ENCODE peak calls at places on chromosomes 2 and 18, in eight cellular contexts. V is prostate gland, L is upper lobe of left lung, E is stomach, R is right lobe of liver, D is Peyer's patch, Y is left lung, B is HL-60. W is an unnamed sample.
A peak's percentile ranks its signal among the peaks of the same experiment; 100 is the strongest.

GRCh38 chr18:22108674-22109073 is 60.7 kb upstream of the GATA6 start:
- DNase-seq in L (no peak), Y (no peak), B (no peak), V (no peak), R (no peak), E (peak; percentile 35), D (no peak), W (no peak)

GRCh38 chr2:158006961-158007664 is 94.6 kb upstream of the UPP2 start:
- DNase-seq in R (no peak), E (no peak), B (no peak), D (no peak), V (no peak), L (peak; percentile 73), Y (no peak), W (no peak)

GRCh38 chr2:224438726-224439125 is 36.8 kb upstream of the FAM124B start:
- DNase-seq in R (no peak), E (no peak), D (no peak), V (no peak), L (no peak), Y (no peak), B (no peak), W (no peak)

GRCh38 chr2:96510931-96511595 is 5.9 kb upstream of the NEURL3 start:
- DNase-seq in L (no peak), B (no peak), D (no peak), R (no peak), E (no peak), Y (no peak), V (no peak), W (no peak)

GRCh38 chr18:5534845-5535244 is 9.0 kb downstream of the EPB41L3 start:
- DNase-seq in L (no peak), B (no peak), R (no peak), Y (no peak), V (no peak), E (no peak), D (no peak), W (no peak)

GRCh38 chr2:225998125-225998524 is 598.6 kb downstream of the NYAP2 start:
- DNase-seq in D (no peak), V (no peak), Y (no peak), L (no peak), R (no peak), B (no peak), E (no peak), W (no peak)

GRCh38 chr2:15561574-15562344 is 625 bp upstream of the NBAS start:
- DNase-seq in B (no peak), R (no peak), D (peak; percentile 20), E (no peak), L (no peak), Y (no peak), V (peak; percentile 19), W (no peak)

GRCh38 chr18:48536516-48536915 is 2.3 kb upstream of the CTIF start:
- DNase-seq in L (no peak), V (no peak), B (no peak), E (no peak), R (no peak), Y (no peak), D (no peak), W (no peak)

GRCh38 chr18:23828426-23828825 is 139.2 kb downstream of the LAMA3 start:
- DNase-seq in L (peak; percentile 34), D (no peak), E (no peak), V (no peak), Y (no peak), B (peak; percentile 85), R (no peak), W (no peak)

GRCh38 chr18:63788447-63789096 is 13.4 kb downstream of the SERPINB7 start:
- DNase-seq in R (no peak), V (no peak), E (peak; percentile 27), Y (no peak), D (no peak), L (peak; percentile 49), B (peak; percentile 47), W (peak; percentile 86)

GRCh38 chr2:97834610-97835009 is 121.2 kb downstream of the ZAP70 start:
- DNase-seq in B (no peak), D (no peak), Y (no peak), R (no peak), L (no peak), E (no peak), V (no peak), W (no peak)

GRCh38 chr2:119545076-119545475 is 827 bp downstream of the CFAP221 start:
- DNase-seq in D (no peak), V (no peak), L (no peak), E (no peak), Y (no peak), B (no peak), R (no peak), W (no peak)

GRCh38 chr18:79530821-79531220 is 135.1 kb downstream of the NFATC1 start:
- DNase-seq in R (peak; percentile 40), V (no peak), Y (no peak), L (no peak), E (no peak), D (no peak), B (no peak), W (peak; percentile 28)

GRCh38 chr2:145006957-145007672 is 487.2 kb upstream of the ZEB2 start:
- DNase-seq in Y (no peak), B (no peak), V (no peak), R (no peak), E (no peak), D (no peak), L (no peak), W (peak; percentile 79)

GRCh38 chr2:42504364-42505230 is 10.8 kb upstream of the KCNG3 start:
- DNase-seq in E (no peak), D (no peak), Y (no peak), V (no peak), B (no peak), L (no peak), R (no peak), W (no peak)

DNA sequence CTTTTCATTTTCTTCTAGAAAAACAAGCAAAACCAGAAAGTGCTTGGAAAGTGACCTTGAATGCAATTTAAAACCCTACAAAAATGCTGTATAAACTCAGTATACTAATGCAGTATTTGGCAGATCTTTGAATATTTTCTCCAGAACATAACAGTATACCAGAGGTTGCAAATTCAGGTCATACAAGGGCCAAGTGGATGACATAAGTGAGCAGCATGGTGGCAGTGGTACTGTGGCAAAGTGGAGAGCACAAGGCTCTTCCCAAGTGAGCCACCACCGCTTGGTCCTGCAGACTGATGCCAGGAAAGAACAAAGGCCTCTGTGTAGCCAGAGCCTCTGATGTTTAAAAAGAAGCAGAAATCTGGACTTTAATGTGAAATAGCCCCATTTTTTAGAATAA is 33.1 kb downstream of the METTL4 start:
- DNase-seq in E (no peak), Y (no peak), V (no peak), B (no peak), R (no peak), D (no peak), L (no peak), W (no peak)
- H3K27ac ChIP-seq in E (no peak overlapping the region), Y (no peak overlapping the region), V (no peak overlapping the region), B (no peak overlapping the region), R (no peak overlapping the region), D (no peak overlapping the region), L (no peak overlapping the region), W (no peak overlapping the region)

DNA sequence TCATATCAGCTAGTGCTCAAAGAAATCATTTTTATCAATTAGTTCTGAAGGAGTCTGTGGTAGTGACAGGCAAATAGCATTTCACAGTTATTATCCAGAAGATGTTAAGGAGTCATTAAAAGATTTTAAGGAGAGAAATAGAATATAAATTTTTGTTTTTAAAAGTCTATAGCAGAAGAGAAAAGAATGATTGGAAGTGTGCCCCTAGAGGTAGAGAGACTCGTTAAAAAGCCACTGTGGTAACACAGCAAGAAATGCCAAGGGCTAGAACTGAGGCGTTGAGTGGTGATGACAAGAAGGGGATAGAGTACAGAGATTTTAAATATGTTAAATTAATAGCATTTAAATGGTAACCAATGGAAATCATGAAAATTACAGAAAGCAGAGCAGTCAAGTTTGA is 78.3 kb downstream of the VWC2L start:
- DNase-seq in Y (no peak), R (no peak), V (no peak), D (no peak), L (no peak), E (no peak), B (no peak), W (no peak)
- TF ChIP-seq CTCF in Y (no peak), R (no peak), V (no peak), D (no peak), L (no peak), E (no peak), B (no peak), W (peak; percentile 11)

GRCh38 chr2:36831185-36831584 is 134.7 kb downstream of the VIT start:
- DNase-seq in Y (no peak), D (no peak), B (no peak), R (no peak), V (no peak), L (no peak), E (no peak), W (no peak)

GRCh38 chr2:36834721-36835120 is 131.6 kb downstream of the STRN start:
- DNase-seq in V (no peak), D (no peak), E (no peak), Y (no peak), R (no peak), B (no peak), L (no peak), W (no peak)

GRCh38 chr2:36834203-36834602 is 132.1 kb downstream of the STRN start:
- DNase-seq in R (no peak), B (no peak), L (no peak), D (no peak), E (no peak), V (no peak), Y (no peak), W (no peak)

GRCh38 chr2:36839976-36840617 is 126.2 kb downstream of the STRN start:
- DNase-seq in E (no peak), Y (no peak), D (no peak), V (no peak), R (no peak), B (no peak), L (no peak), W (no peak)

GRCh38 chr2:36835125-36835524 is 131.2 kb downstream of the STRN start:
- DNase-seq in Y (no peak), L (no peak), E (no peak), V (no peak), R (no peak), B (no peak), D (no peak), W (no peak)
- H3K4me3 ChIP-seq in Y (no peak overlapping the region), L (no peak overlapping the region), E (no peak overlapping the region), V (no peak overlapping the region), R (no peak overlapping the region), B (no peak overlapping the region), D (no peak overlapping the region), W (no peak overlapping the region)

DNA sequence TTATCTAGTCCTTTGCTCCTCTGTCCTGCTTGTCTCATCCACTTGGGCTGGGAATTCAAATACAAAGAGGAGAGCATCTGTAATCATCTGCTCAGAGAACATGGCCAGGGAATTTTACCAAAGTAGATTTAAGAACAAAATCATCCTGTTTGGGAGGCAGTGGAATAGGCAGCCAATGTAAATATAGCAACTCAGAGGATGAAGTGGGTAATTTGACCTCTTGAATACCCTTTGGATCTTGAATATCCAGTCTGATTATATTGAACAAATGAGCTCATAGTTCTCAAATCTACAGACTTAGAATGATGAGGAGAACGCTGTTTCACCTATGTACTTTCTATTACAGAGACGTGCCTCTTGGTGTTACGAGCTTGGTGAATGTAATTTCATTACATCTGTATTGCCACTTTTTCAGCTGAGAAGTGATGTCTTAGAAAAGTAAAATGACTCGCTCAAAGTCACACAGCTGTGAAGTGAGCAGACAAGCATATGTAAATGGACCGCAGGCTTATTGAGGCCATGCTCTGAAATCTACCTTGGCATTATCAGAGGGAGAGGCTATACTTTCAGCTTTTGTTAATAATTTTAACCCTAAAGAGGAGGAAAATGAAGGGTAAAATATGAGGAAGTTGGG is 266.4 kb downstream of the MTX2 start:
- DNase-seq in L (no peak), R (no peak), D (no peak), E (no peak), B (no peak), V (no peak), Y (no peak), W (no peak)
- H3K27ac ChIP-seq in L (no peak overlapping the region), R (no peak overlapping the region), D (no peak overlapping the region), E (no peak overlapping the region), B (no peak overlapping the region), V (no peak overlapping the region), Y (no peak overlapping the region), W (peak overlapping the region; percentile 69)